ENCODE peak calls at places on chromosomes 13 and 19, in ten cellular contexts. C, T, W, A, Q, P, J, U, D and E are unnamed samples.

GRCh38 chr13:28185256-28185655 is 46.9 kb downstream of the PAN3 start:
- DNase-seq in C (no peak), T (no peak), W (no peak), A (no peak), Q (no peak), P (no peak), J (no peak), U (no peak), D (no peak), E (no peak)

GRCh38 chr13:70370924-70371323 is 262.7 kb upstream of the KLHL1 start:
- DNase-seq in C (no peak), T (no peak), W (no peak), A (no peak), Q (no peak), P (no peak), J (no peak), U (no peak), D (no peak), E (no peak)

GRCh38 chr19:54448037-54448773 is 794 bp upstream of the LENG8 start:
- DNase-seq in C (peak; percentile 79), T (peak; percentile 63), W (peak; percentile 32), A (peak; percentile 57), Q (no peak), P (no peak), J (peak; percentile 53), U (no peak), D (peak; percentile 57), E (peak; percentile 79)

GRCh38 chr13:65940720-65941119 is 1289.4 kb downstream of the PCDH9 start:
- DNase-seq in C (no peak), T (no peak), W (no peak), A (no peak), Q (no peak), P (peak; percentile 90), J (no peak), U (no peak), D (no peak), E (peak; percentile 0)

GRCh38 chr19:10544242-10544752 is 593 bp downstream of the ATG4D start:
- DNase-seq in C (peak; percentile 78), T (no peak), W (no peak), A (no peak), Q (no peak), P (no peak), J (no peak), U (no peak), D (no peak), E (peak; percentile 56)

GRCh38 chr13:114119196-114119595 is 13.2 kb downstream of the RASA3 start:
- DNase-seq in C (peak; percentile 43), T (no peak), W (no peak), A (no peak), Q (no peak), P (no peak), J (peak; percentile 90), U (no peak), D (peak; percentile 54), E (peak; percentile 36)

GRCh38 chr19:52963229-52963760 is 614 bp upstream of the ZNF816 start:
- DNase-seq in C (no peak), T (peak; percentile 37), W (no peak), A (no peak), Q (no peak), P (no peak), J (no peak), U (no peak), D (no peak), E (peak; percentile 65)

GRCh38 chr13:37109080-37109678 is 3.7 kb upstream of the CSNK1A1L start:
- DNase-seq in C (no peak), T (no peak), W (no peak), A (peak; percentile 58), Q (no peak), P (no peak), J (peak; percentile 59), U (no peak), D (no peak), E (peak; percentile 67)

GRCh38 chr13:38180100-38180499 is 169.6 kb upstream of the UFM1 start:
- DNase-seq in C (no peak), T (no peak), W (no peak), A (no peak), Q (no peak), P (no peak), J (peak; percentile 71), U (no peak), D (no peak), E (no peak)

GRCh38 chr13:51125495-51126226 is 14.6 kb upstream of the C13orf42 start:
- DNase-seq in C (peak; percentile 70), T (peak; percentile 46), W (no peak), A (peak; percentile 17), Q (peak; percentile 46), P (peak; percentile 31), J (peak; percentile 66), U (peak; percentile 15), D (peak; percentile 29), E (peak; percentile 92)

GRCh38 chr19:58468216-58468839 is 1.4 kb downstream of the ZNF324 start:
- DNase-seq in C (no peak), T (no peak), W (no peak), A (no peak), Q (no peak), P (no peak), J (no peak), U (no peak), D (no peak), E (peak; percentile 27)

GRCh38 chr13:71842003-71842402 is 25.0 kb downstream of the DACH1 start:
- DNase-seq in C (no peak), T (no peak), W (no peak), A (no peak), Q (no peak), P (no peak), J (no peak), U (no peak), D (no peak), E (no peak)

GRCh38 chr13:42788601-42789000 is 7.2 kb downstream of the FAM216B start:
- DNase-seq in C (no peak), T (no peak), W (no peak), A (no peak), Q (no peak), P (no peak), J (no peak), U (no peak), D (no peak), E (no peak)

GRCh38 chr13:76937416-76937815 is 10.9 kb upstream of the ACOD1 start:
- DNase-seq in C (peak; percentile 24), T (no peak), W (no peak), A (no peak), Q (no peak), P (no peak), J (peak; percentile 96), U (no peak), D (no peak), E (peak; percentile 20)

GRCh38 chr19:7242601-7243258 is 51.5 kb downstream of the INSR start:
- DNase-seq in C (no peak), T (no peak), W (no peak), A (peak; percentile 24), Q (no peak), P (no peak), J (peak; percentile 59), U (no peak), D (no peak), E (no peak)

GRCh38 chr19:2509096-2509495 is 33.2 kb downstream of the GADD45B start:
- DNase-seq in C (no peak), T (no peak), W (no peak), A (no peak), Q (no peak), P (no peak), J (no peak), U (no peak), D (no peak), E (no peak)